ENCODE peak calls at places on chromosomes 1 and 21, in nine cellular contexts. U is HuH-7.5, H is kidney epithelial cell, X is endothelial cell, F is SW480, B is astrocyte of the spinal cord, M is HS-5, I is amniotic epithelial cell, C is NCI-H524. Q is an unnamed sample.

GRCh38 chr1:102174259-102174863 is 177.6 kb upstream of the OLFM3 start:
- DNase-seq in U (no peak), H (no peak), X (peak; percentile 17), F (peak; percentile 1), B (no peak), M (no peak), I (no peak), C (no peak), Q (no peak)

GRCh38 chr1:201356701-201357100 is 20.8 kb downstream of the TNNT2 start:
- DNase-seq in U (no peak), H (no peak), X (no peak), F (no peak), B (no peak), M (no peak), I (no peak), C (no peak), Q (no peak)

GRCh38 chr1:37858931-37859506 is 373 bp downstream of the MTF1 start:
- DNase-seq in U (no peak), H (no peak), X (no peak), F (no peak), B (no peak), M (no peak), I (peak; percentile 70), C (peak; percentile 57), Q (no peak)

GRCh38 chr1:41365772-41366427 is 4.7 kb downstream of the FOXO6 start:
- DNase-seq in U (no peak), H (no peak), X (no peak), F (no peak), B (no peak), M (no peak), I (no peak), C (peak; percentile 86), Q (peak; percentile 85)

GRCh38 chr1:27575861-27576331 is 28.0 kb downstream of the AHDC1 start:
- DNase-seq in U (peak; percentile 85), H (no peak), X (peak; percentile 59), F (peak; percentile 78), B (no peak), M (no peak), I (no peak), C (no peak), Q (no peak)

GRCh38 chr1:94739521-94740061 is 80.6 kb upstream of the SLC44A3 start:
- DNase-seq in U (no peak), H (peak; percentile 69), X (no peak), F (peak; percentile 39), B (peak; percentile 96), M (peak; percentile 76), I (peak; percentile 97), C (no peak), Q (no peak)

GRCh38 chr1:175742790-175743459 is 470 bp downstream of the TNR start:
- DNase-seq in U (no peak), H (peak; percentile 12), X (peak; percentile 45), F (peak; percentile 42), B (peak; percentile 9), M (no peak), I (peak; percentile 1), C (no peak), Q (no peak)

GRCh38 chr1:7551442-7551841 is 219.7 kb upstream of the VAMP3 start:
- DNase-seq in U (no peak), H (no peak), X (no peak), F (no peak), B (no peak), M (no peak), I (no peak), C (no peak), Q (no peak)

GRCh38 chr1:169595764-169596711 is 9.8 kb upstream of the F5 start:
- DNase-seq in U (no peak), H (peak; percentile 23), X (peak; percentile 47), F (peak; percentile 37), B (peak; percentile 38), M (no peak), I (peak; percentile 55), C (no peak), Q (no peak)

GRCh38 chr1:171286032-171286705 is 27.8 kb upstream of the FMO4 start:
- DNase-seq in U (no peak), H (peak; percentile 16), X (no peak), F (peak; percentile 14), B (peak; percentile 21), M (no peak), I (peak; percentile 5), C (no peak), Q (no peak)

GRCh38 chr1:2575801-2576663 is 10.5 kb upstream of the PRXL2B start:
- DNase-seq in U (peak; percentile 50), H (no peak), X (no peak), F (no peak), B (no peak), M (no peak), I (no peak), C (no peak), Q (no peak)

GRCh38 chr1:219174672-219175564 is 1.2 kb downstream of the LYPLAL1 start:
- DNase-seq in U (peak; percentile 16), H (peak; percentile 53), X (no peak), F (no peak), B (peak; percentile 90), M (peak; percentile 64), I (peak; percentile 93), C (no peak), Q (peak; percentile 51)

GRCh38 chr21:41648591-41649031 is 118.2 kb downstream of the RIPK4 start:
- DNase-seq in U (no peak), H (no peak), X (no peak), F (no peak), B (peak; percentile 31), M (peak; percentile 56), I (peak; percentile 55), C (no peak), Q (no peak)

GRCh38 chr1:11187936-11188335 is 1.2 kb upstream of the ANGPTL7 start:
- DNase-seq in U (no peak), H (no peak), X (no peak), F (no peak), B (no peak), M (no peak), I (no peak), C (peak; percentile 7), Q (no peak)

GRCh38 chr1:231938651-231939050 is 312.1 kb downstream of the DISC1 start:
- DNase-seq in U (no peak), H (no peak), X (no peak), F (no peak), B (no peak), M (no peak), I (peak; percentile 84), C (no peak), Q (no peak)

GRCh38 chr1:2230781-2231666 is 2.9 kb downstream of the SKI start:
- DNase-seq in U (peak; percentile 51), H (no peak), X (no peak), F (peak; percentile 36), B (no peak), M (no peak), I (no peak), C (no peak), Q (no peak)

GRCh38 chr1:174942547-174943255 is 57.0 kb upstream of the CACYBP start:
- DNase-seq in U (no peak), H (no peak), X (no peak), F (no peak), B (no peak), M (no peak), I (no peak), C (no peak), Q (no peak)

GRCh38 chr1:173122344-173122880 is 71.7 kb upstream of the TNFSF18 start:
- DNase-seq in U (no peak), H (no peak), X (no peak), F (no peak), B (no peak), M (no peak), I (peak; percentile 58), C (no peak), Q (no peak)

GRCh38 chr1:106785136-106785535 is 271.3 kb upstream of the PRMT6 start:
- DNase-seq in U (no peak), H (no peak), X (no peak), F (no peak), B (peak; percentile 13), M (no peak), I (no peak), C (no peak), Q (no peak)

GRCh38 chr1:23657659-23658275 is 33.8 kb upstream of the RPL11 start:
- DNase-seq in U (peak; percentile 63), H (no peak), X (peak; percentile 84), F (no peak), B (peak; percentile 29), M (no peak), I (peak; percentile 40), C (peak; percentile 45), Q (peak; percentile 80)

GRCh38 chr1:167412072-167412471 is 106.3 kb downstream of the CD247 start:
- DNase-seq in U (no peak), H (no peak), X (no peak), F (no peak), B (no peak), M (no peak), I (no peak), C (no peak), Q (no peak)

GRCh38 chr1:9687876-9688582 is 36.5 kb downstream of the PIK3CD start:
- DNase-seq in U (peak; percentile 28), H (no peak), X (peak; percentile 47), F (no peak), B (peak; percentile 31), M (no peak), I (peak; percentile 21), C (peak; percentile 31), Q (peak; percentile 61)

GRCh38 chr21:28016571-28016970 is 976.1 kb downstream of the LTN1 start:
- DNase-seq in U (no peak), H (no peak), X (no peak), F (no peak), B (no peak), M (no peak), I (peak; percentile 50), C (no peak), Q (no peak)

GRCh38 chr1:28343405-28343804 is 14.6 kb downstream of the MED18 start:
- DNase-seq in U (no peak), H (no peak), X (no peak), F (no peak), B (peak; percentile 36), M (peak; percentile 79), I (peak; percentile 70), C (no peak), Q (no peak)

GRCh38 chr1:207031632-207032258 is 811 bp downstream of the C1orf116 start:
- DNase-seq in U (no peak), H (no peak), X (no peak), F (peak; percentile 46), B (no peak), M (no peak), I (no peak), C (no peak), Q (no peak)

GRCh38 chr21:46354518-46354917 is 30.6 kb downstream of the PCNT start:
- DNase-seq in U (no peak), H (no peak), X (no peak), F (no peak), B (no peak), M (no peak), I (no peak), C (no peak), Q (peak; percentile 21)

GRCh38 chr1:9927259-9927658 is 15.9 kb downstream of the LZIC start:
- DNase-seq in U (no peak), H (no peak), X (no peak), F (no peak), B (no peak), M (no peak), I (no peak), C (no peak), Q (no peak)

GRCh38 chr1:155006601-155007101 is 4.0 kb downstream of the ZBTB7B start:
- DNase-seq in U (no peak), H (no peak), X (no peak), F (peak; percentile 41), B (no peak), M (no peak), I (no peak), C (peak; percentile 40), Q (no peak)